ENCODE peak calls at places on chromosomes 6 and 20, in ten cellular contexts. One of them, this sample, is unnamed.

GRCh38 chr6:5412017-5412416 is 150.7 kb downstream of the FARS2 start:
- DNase-seq in uterus: no peak
- DNase-seq in tibial artery: no peak
- DNase-seq in GM13977: no peak
- DNase-seq in psoas muscle: no peak
- DNase-seq in astrocyte: no peak
- DNase-seq in ovary: no peak
- DNase-seq in WTC11: peak
- DNase-seq in upper lobe of right lung: no peak
- DNase-seq in A673: no peak
- DNase-seq in this sample: no peak

GRCh38 chr6:26043389-26044139 is 43.7 kb upstream of the HFE start:
- DNase-seq in A673: peak
- DNase-seq in WTC11: peak
- DNase-seq in astrocyte: peak
- DNase-seq in psoas muscle: no peak
- DNase-seq in ovary: peak
- DNase-seq in uterus: peak
- DNase-seq in tibial artery: peak
- DNase-seq in GM13977: peak
- DNase-seq in upper lobe of right lung: peak
- DNase-seq in this sample: peak

GRCh38 chr6:35093118-35093445 is 48.1 kb downstream of the TCP11 start:
- DNase-seq in upper lobe of right lung: no peak
- DNase-seq in tibial artery: no peak
- DNase-seq in WTC11: no peak
- DNase-seq in astrocyte: no peak
- DNase-seq in ovary: no peak
- DNase-seq in A673: no peak
- DNase-seq in psoas muscle: no peak
- DNase-seq in GM13977: no peak
- DNase-seq in uterus: no peak
- DNase-seq in this sample: peak

GRCh38 chr6:50602191-50602810 is 111.0 kb upstream of the TFAP2D start:
- DNase-seq in uterus: no peak
- DNase-seq in WTC11: no peak
- DNase-seq in tibial artery: no peak
- DNase-seq in psoas muscle: no peak
- DNase-seq in astrocyte: peak
- DNase-seq in GM13977: peak
- DNase-seq in A673: peak
- DNase-seq in ovary: no peak
- DNase-seq in upper lobe of right lung: no peak
- DNase-seq in this sample: peak

GRCh38 chr20:2307136-2307535 is 11.3 kb downstream of the TGM3 start:
- DNase-seq in astrocyte: no peak
- DNase-seq in GM13977: no peak
- DNase-seq in uterus: no peak
- DNase-seq in upper lobe of right lung: no peak
- DNase-seq in tibial artery: peak
- DNase-seq in ovary: no peak
- DNase-seq in WTC11: no peak
- DNase-seq in psoas muscle: no peak
- DNase-seq in A673: no peak
- DNase-seq in this sample: no peak

GRCh38 chr20:11437611-11438380 is 479.9 kb upstream of the BTBD3 start:
- DNase-seq in astrocyte: no peak
- DNase-seq in psoas muscle: no peak
- DNase-seq in upper lobe of right lung: no peak
- DNase-seq in WTC11: no peak
- DNase-seq in uterus: no peak
- DNase-seq in ovary: no peak
- DNase-seq in GM13977: no peak
- DNase-seq in A673: no peak
- DNase-seq in tibial artery: no peak
- DNase-seq in this sample: no peak

GRCh38 chr6:37426945-37427510 is 6.0 kb upstream of the CMTR1 start:
- DNase-seq in GM13977: no peak
- DNase-seq in A673: no peak
- DNase-seq in tibial artery: no peak
- DNase-seq in upper lobe of right lung: no peak
- DNase-seq in WTC11: no peak
- DNase-seq in psoas muscle: no peak
- DNase-seq in uterus: no peak
- DNase-seq in ovary: no peak
- DNase-seq in astrocyte: no peak
- DNase-seq in this sample: no peak

GRCh38 chr6:906920-907319 is 214.0 kb upstream of the EXOC2 start:
- DNase-seq in psoas muscle: no peak
- DNase-seq in astrocyte: peak
- DNase-seq in uterus: no peak
- DNase-seq in tibial artery: no peak
- DNase-seq in ovary: no peak
- DNase-seq in GM13977: no peak
- DNase-seq in WTC11: no peak
- DNase-seq in upper lobe of right lung: no peak
- DNase-seq in A673: no peak
- DNase-seq in this sample: no peak

GRCh38 chr6:95087394-95088097 is 489.8 kb upstream of the MANEA start:
- DNase-seq in A673: peak
- DNase-seq in psoas muscle: no peak
- DNase-seq in astrocyte: peak
- DNase-seq in tibial artery: no peak
- DNase-seq in upper lobe of right lung: no peak
- DNase-seq in ovary: no peak
- DNase-seq in uterus: no peak
- DNase-seq in WTC11: no peak
- DNase-seq in GM13977: no peak
- DNase-seq in this sample: peak

GRCh38 chr20:40913224-40913821 is 115.3 kb upstream of the TOP1 start:
- DNase-seq in tibial artery: no peak
- DNase-seq in ovary: no peak
- DNase-seq in psoas muscle: no peak
- DNase-seq in astrocyte: no peak
- DNase-seq in WTC11: no peak
- DNase-seq in upper lobe of right lung: no peak
- DNase-seq in A673: no peak
- DNase-seq in GM13977: no peak
- DNase-seq in uterus: no peak
- DNase-seq in this sample: no peak

GRCh38 chr6:135922170-135922569 is 70.7 kb downstream of the PDE7B start:
- DNase-seq in ovary: no peak
- DNase-seq in WTC11: no peak
- DNase-seq in upper lobe of right lung: no peak
- DNase-seq in GM13977: no peak
- DNase-seq in uterus: peak
- DNase-seq in astrocyte: peak
- DNase-seq in tibial artery: peak
- DNase-seq in psoas muscle: no peak
- DNase-seq in A673: peak
- DNase-seq in this sample: peak

GRCh38 chr6:16950311-16950710 is 151.5 kb upstream of the STMND1 start:
- DNase-seq in uterus: no peak
- DNase-seq in upper lobe of right lung: no peak
- DNase-seq in WTC11: no peak
- DNase-seq in astrocyte: peak
- DNase-seq in tibial artery: no peak
- DNase-seq in psoas muscle: no peak
- DNase-seq in ovary: no peak
- DNase-seq in GM13977: no peak
- DNase-seq in A673: no peak
- DNase-seq in this sample: no peak

GRCh38 chr6:159908535-159908934 is 17.7 kb downstream of the MAS1 start:
- DNase-seq in upper lobe of right lung: no peak
- DNase-seq in WTC11: no peak
- DNase-seq in ovary: no peak
- DNase-seq in psoas muscle: no peak
- DNase-seq in GM13977: no peak
- DNase-seq in A673: no peak
- DNase-seq in astrocyte: no peak
- DNase-seq in uterus: no peak
- DNase-seq in tibial artery: no peak
- DNase-seq in this sample: no peak

GRCh38 chr6:42409582-42409981 is 42.1 kb downstream of the TRERF1 start:
- DNase-seq in astrocyte: no peak
- DNase-seq in A673: no peak
- DNase-seq in GM13977: no peak
- DNase-seq in WTC11: no peak
- DNase-seq in ovary: no peak
- DNase-seq in tibial artery: no peak
- DNase-seq in uterus: no peak
- DNase-seq in upper lobe of right lung: no peak
- DNase-seq in psoas muscle: no peak
- DNase-seq in this sample: no peak

DNA sequence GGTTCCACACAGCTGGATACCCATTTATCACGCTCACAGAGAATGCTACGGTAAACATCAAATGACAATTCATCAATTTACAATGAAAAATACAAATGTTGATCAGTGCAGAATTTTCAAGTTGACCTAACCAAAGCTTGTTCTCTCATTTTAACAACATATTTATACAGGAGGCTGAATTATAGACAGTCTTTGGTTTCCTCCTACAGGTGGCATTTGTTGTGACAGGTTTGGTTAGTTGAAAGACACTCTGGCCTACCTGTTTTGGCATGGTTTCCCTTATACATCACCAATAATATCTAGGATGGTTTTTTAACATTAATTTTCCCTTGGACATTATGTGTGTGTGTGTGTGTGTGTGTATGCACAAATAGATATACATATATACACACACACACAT is 642.5 kb upstream of the MMS22L start:
- DNase-seq in upper lobe of right lung: no peak
- DNase-seq in uterus: no peak
- DNase-seq in astrocyte: no peak
- DNase-seq in ovary: no peak
- DNase-seq in WTC11: no peak
- DNase-seq in psoas muscle: no peak
- DNase-seq in A673: no peak
- DNase-seq in GM13977: no peak
- DNase-seq in tibial artery: no peak
- DNase-seq in this sample: no peak
- TF ChIP-seq CTCF in upper lobe of right lung: no peak
- TF ChIP-seq CTCF in uterus: no peak
- TF ChIP-seq CTCF in astrocyte: no peak
- TF ChIP-seq CTCF in ovary: no peak
- TF ChIP-seq CTCF in WTC11: no peak
- TF ChIP-seq CTCF in psoas muscle: no peak
- TF ChIP-seq CTCF in A673: peak
- TF ChIP-seq CTCF in GM13977: peak
- TF ChIP-seq CTCF in tibial artery: no peak
- TF ChIP-seq CTCF in this sample: no peak

GRCh38 chr6:109236140-109237081 is 141.1 kb downstream of the CEP57L1 start:
- DNase-seq in GM13977: peak
- DNase-seq in uterus: no peak
- DNase-seq in psoas muscle: no peak
- DNase-seq in tibial artery: no peak
- DNase-seq in upper lobe of right lung: no peak
- DNase-seq in ovary: no peak
- DNase-seq in astrocyte: no peak
- DNase-seq in WTC11: peak
- DNase-seq in A673: no peak
- DNase-seq in this sample: no peak
- TF ChIP-seq CTCF in GM13977: peak
- TF ChIP-seq CTCF in uterus: no peak
- TF ChIP-seq CTCF in psoas muscle: no peak
- TF ChIP-seq CTCF in tibial artery: no peak
- TF ChIP-seq CTCF in upper lobe of right lung: no peak
- TF ChIP-seq CTCF in ovary: no peak
- TF ChIP-seq CTCF in astrocyte: no peak
- TF ChIP-seq CTCF in WTC11: no peak
- TF ChIP-seq CTCF in A673: no peak
- TF ChIP-seq CTCF in this sample: no peak

DNA sequence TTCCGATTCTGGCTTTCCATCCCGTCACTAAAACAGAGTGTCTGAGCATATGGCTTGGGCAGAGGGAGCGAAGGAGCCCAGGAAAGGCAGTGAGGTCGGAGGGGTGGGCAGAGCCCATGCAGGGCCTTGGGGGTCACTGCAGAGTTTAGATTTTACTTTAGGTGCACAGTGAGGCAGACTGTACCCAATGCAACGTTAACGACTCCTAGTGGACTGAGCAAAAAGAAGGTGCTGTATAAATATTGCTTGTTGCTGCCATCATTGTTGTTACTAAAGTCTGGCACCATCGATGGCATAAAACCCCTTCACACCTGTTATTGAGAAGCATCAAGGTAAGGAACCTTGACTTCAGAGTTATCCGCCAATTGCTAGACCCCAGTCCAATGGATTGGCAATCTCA is 119.0 kb downstream of the EYA2 start:
- DNase-seq in upper lobe of right lung: peak
- DNase-seq in WTC11: no peak
- DNase-seq in psoas muscle: no peak
- DNase-seq in GM13977: no peak
- DNase-seq in tibial artery: no peak
- DNase-seq in A673: no peak
- DNase-seq in ovary: no peak
- DNase-seq in astrocyte: no peak
- DNase-seq in uterus: no peak
- DNase-seq in this sample: no peak
- TF ChIP-seq CTCF in upper lobe of right lung: no peak
- TF ChIP-seq CTCF in WTC11: no peak
- TF ChIP-seq CTCF in psoas muscle: no peak
- TF ChIP-seq CTCF in GM13977: no peak
- TF ChIP-seq CTCF in tibial artery: no peak
- TF ChIP-seq CTCF in A673: no peak
- TF ChIP-seq CTCF in ovary: no peak
- TF ChIP-seq CTCF in astrocyte: no peak
- TF ChIP-seq CTCF in uterus: no peak
- TF ChIP-seq CTCF in this sample: no peak

DNA sequence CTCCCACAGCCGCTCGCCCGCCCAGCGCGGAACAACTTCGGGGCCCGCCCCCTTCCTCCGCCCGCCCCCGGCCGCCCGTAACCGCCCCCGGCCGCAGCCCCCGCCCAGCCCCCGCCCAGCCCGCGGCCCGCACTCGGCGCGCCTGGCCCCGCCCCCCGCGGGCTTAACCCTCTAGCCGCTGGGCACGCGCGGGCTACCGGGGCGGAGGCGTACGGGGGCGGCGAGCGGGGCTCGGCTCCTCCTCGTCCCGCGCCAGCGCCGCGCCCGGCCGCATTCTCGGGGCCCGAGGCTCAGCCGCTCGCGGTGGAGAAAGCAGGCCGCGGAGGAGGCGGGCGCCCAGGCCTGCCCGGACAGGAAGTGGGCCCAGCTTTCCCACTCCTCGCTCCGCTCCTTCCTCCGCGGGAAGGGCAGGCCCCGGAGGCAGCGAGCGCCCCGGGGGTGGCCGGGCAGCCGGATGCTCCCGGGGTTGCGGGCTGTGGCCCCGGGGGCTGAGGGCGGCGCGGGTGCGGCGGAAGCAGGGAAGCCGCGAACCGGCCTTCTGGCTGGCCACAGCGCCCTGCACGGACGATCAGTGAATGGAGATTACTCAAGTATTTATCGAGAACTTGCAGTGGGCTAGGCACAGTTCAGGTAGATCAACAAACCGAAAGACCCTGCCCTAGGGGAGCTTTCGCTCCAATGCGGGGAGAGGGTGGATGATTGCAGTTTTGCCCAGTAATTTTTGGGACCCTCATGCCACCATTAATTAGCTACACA is at the start of gene TRAM2:
- DNase-seq in upper lobe of right lung: peak
- DNase-seq in tibial artery: peak
- DNase-seq in uterus: peak
- DNase-seq in WTC11: peak
- DNase-seq in psoas muscle: peak
- DNase-seq in ovary: peak
- DNase-seq in A673: peak
- DNase-seq in GM13977: peak
- DNase-seq in astrocyte: peak
- DNase-seq in this sample: peak
- TF ChIP-seq CTCF in upper lobe of right lung: peak
- TF ChIP-seq CTCF in tibial artery: peak
- TF ChIP-seq CTCF in uterus: peak
- TF ChIP-seq CTCF in WTC11: no peak
- TF ChIP-seq CTCF in psoas muscle: peak
- TF ChIP-seq CTCF in ovary: no peak
- TF ChIP-seq CTCF in A673: no peak
- TF ChIP-seq CTCF in GM13977: peak
- TF ChIP-seq CTCF in astrocyte: no peak
- TF ChIP-seq CTCF in this sample: peak